ENCODE peak calls at places on chromosome 18, in eight cellular contexts. J, E, N, P, L, T, G and Q are unnamed samples.

GRCh38 chr18:46148810-46149209 is 44.6 kb downstream of the HAUS1 start:
- DNase-seq in J (no peak), E (no peak), N (peak), P (no peak), L (no peak), T (peak), G (peak), Q (peak)

GRCh38 chr18:6561029-6561861 is 146.5 kb upstream of the L3MBTL4 start:
- DNase-seq in J (peak), E (no peak), N (no peak), P (no peak), L (peak), T (no peak), G (no peak), Q (no peak)

GRCh38 chr18:10946058-10946457 is 203.3 kb downstream of the PIEZO2 start:
- DNase-seq in J (no peak), E (no peak), N (no peak), P (no peak), L (no peak), T (no peak), G (no peak), Q (no peak)

GRCh38 chr18:56789004-56789888 is 138.1 kb downstream of the WDR7 start:
- DNase-seq in J (no peak), E (no peak), N (peak), P (peak), L (peak), T (peak), G (no peak), Q (no peak)

GRCh38 chr18:13797157-13797611 is 26.8 kb upstream of the MC5R start:
- DNase-seq in J (no peak), E (no peak), N (no peak), P (peak), L (no peak), T (no peak), G (no peak), Q (no peak)

GRCh38 chr18:79509536-79509930 is 113.8 kb downstream of the NFATC1 start:
- DNase-seq in J (peak), E (no peak), N (no peak), P (no peak), L (no peak), T (no peak), G (no peak), Q (no peak)

GRCh38 chr18:13289501-13290205 is 71.1 kb downstream of the LDLRAD4 start:
- DNase-seq in J (no peak), E (no peak), N (no peak), P (no peak), L (peak), T (no peak), G (no peak), Q (no peak)

GRCh38 chr18:79531386-79531785 is 135.7 kb downstream of the NFATC1 start:
- DNase-seq in J (peak), E (no peak), N (no peak), P (no peak), L (no peak), T (no peak), G (no peak), Q (peak)

GRCh38 chr18:61470111-61470673 is 137.0 kb downstream of the CDH20 start:
- DNase-seq in J (no peak), E (no peak), N (no peak), P (no peak), L (no peak), T (no peak), G (no peak), Q (no peak)

GRCh38 chr18:74184875-74185274 is 36.6 kb downstream of the TIMM21 start:
- DNase-seq in J (no peak), E (no peak), N (no peak), P (no peak), L (no peak), T (no peak), G (no peak), Q (no peak)

GRCh38 chr18:63363951-63364350 is 3.1 kb downstream of the KDSR start:
- DNase-seq in J (no peak), E (no peak), N (no peak), P (no peak), L (no peak), T (no peak), G (no peak), Q (no peak)

GRCh38 chr18:59675346-59675745 is 21.9 kb downstream of the CCBE1 start:
- DNase-seq in J (no peak), E (no peak), N (no peak), P (no peak), L (no peak), T (no peak), G (no peak), Q (no peak)

GRCh38 chr18:77065221-77065981 is 67.2 kb downstream of the MBP start:
- DNase-seq in J (no peak), E (peak), N (peak), P (no peak), L (no peak), T (peak), G (no peak), Q (peak)

GRCh38 chr18:29147944-29148343 is 971.0 kb upstream of the CDH2 start:
- DNase-seq in J (no peak), E (no peak), N (no peak), P (no peak), L (no peak), T (peak), G (no peak), Q (no peak)

GRCh38 chr18:54148151-54148550 is 76.3 kb downstream of the MBD2 start:
- DNase-seq in J (no peak), E (no peak), N (no peak), P (no peak), L (no peak), T (no peak), G (no peak), Q (no peak)

GRCh38 chr18:77653792-77654191 is 404.1 kb downstream of the GALR1 start:
- DNase-seq in J (no peak), E (no peak), N (no peak), P (no peak), L (no peak), T (no peak), G (no peak), Q (no peak)

GRCh38 chr18:63344918-63345317 is 22.1 kb downstream of the KDSR start:
- DNase-seq in J (no peak), E (no peak), N (no peak), P (no peak), L (no peak), T (no peak), G (no peak), Q (no peak)

GRCh38 chr18:74083071-74083954 is 64.3 kb downstream of the FBXO15 start:
- DNase-seq in J (no peak), E (no peak), N (no peak), P (no peak), L (no peak), T (no peak), G (no peak), Q (no peak)

GRCh38 chr18:37524546-37525301 is 40.9 kb downstream of the CELF4 start:
- DNase-seq in J (no peak), E (no peak), N (no peak), P (no peak), L (no peak), T (no peak), G (no peak), Q (no peak)

GRCh38 chr18:7727381-7728076 is 160.4 kb downstream of the PTPRM start:
- DNase-seq in J (no peak), E (no peak), N (no peak), P (no peak), L (no peak), T (no peak), G (no peak), Q (no peak)

GRCh38 chr18:45690975-45691815 is 32.8 kb upstream of the SLC14A1 start:
- DNase-seq in J (peak), E (no peak), N (peak), P (peak), L (peak), T (peak), G (peak), Q (peak)

GRCh38 chr18:35153609-35154273 is 87.1 kb upstream of the ZNF397 start:
- DNase-seq in J (no peak), E (no peak), N (no peak), P (no peak), L (no peak), T (no peak), G (no peak), Q (no peak)

GRCh38 chr18:11700876-11701275 is 11.8 kb downstream of the GNAL start:
- DNase-seq in J (no peak), E (no peak), N (no peak), P (no peak), L (no peak), T (no peak), G (no peak), Q (no peak)

GRCh38 chr18:46385124-46385523 is 271.9 kb downstream of the LOXHD1 start:
- DNase-seq in J (no peak), E (no peak), N (no peak), P (no peak), L (no peak), T (no peak), G (no peak), Q (no peak)

GRCh38 chr18:32287249-32287648 is 97.4 kb downstream of the MEP1B start:
- DNase-seq in J (no peak), E (no peak), N (no peak), P (no peak), L (no peak), T (no peak), G (no peak), Q (no peak)

GRCh38 chr18:46416706-46417638 is 240.0 kb downstream of the LOXHD1 start:
- DNase-seq in J (no peak), E (no peak), N (peak), P (peak), L (no peak), T (peak), G (no peak), Q (no peak)

GRCh38 chr18:40485318-40485717 is 1469.7 kb upstream of the PIK3C3 start:
- DNase-seq in J (no peak), E (no peak), N (no peak), P (no peak), L (no peak), T (no peak), G (no peak), Q (no peak)

GRCh38 chr18:2909431-2910140 is 62.8 kb downstream of the EMILIN2 start:
- DNase-seq in J (no peak), E (no peak), N (no peak), P (no peak), L (peak), T (no peak), G (no peak), Q (no peak)

GRCh38 chr18:13180614-13181375 is 37.8 kb upstream of the LDLRAD4 start:
- DNase-seq in J (no peak), E (no peak), N (no peak), P (no peak), L (no peak), T (no peak), G (no peak), Q (no peak)

DNA sequence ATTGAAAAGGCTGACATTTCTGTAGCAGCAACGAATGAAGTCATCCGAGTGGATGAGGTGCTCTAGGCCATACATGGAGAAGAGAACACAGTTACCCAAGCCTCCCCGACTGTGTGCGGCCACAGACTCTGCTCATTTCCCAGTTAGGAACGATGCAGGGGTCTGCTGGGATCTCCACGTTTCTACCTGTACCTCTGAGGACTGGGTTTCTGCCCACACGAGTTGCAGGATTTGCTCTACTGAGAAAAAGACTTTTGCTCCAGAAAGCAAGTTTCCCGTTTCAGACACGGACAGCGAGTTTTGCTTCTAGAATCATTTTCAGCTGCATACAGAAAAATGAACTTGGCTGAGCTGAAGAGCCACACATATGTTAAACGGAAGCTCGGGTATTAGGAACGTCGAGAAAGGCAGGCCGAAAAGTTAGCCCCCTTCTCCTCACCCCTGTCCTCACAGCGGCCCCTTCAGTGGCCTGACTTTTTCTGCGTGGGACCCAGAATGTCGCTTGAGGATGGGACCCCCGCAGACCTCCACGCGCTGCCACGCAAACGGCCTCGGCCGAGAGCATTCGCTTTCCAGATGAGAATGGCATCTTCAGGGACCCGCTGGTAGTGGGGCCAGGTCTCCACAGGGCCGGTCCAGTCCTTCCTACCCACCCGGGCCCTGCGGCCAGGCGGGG is 582 bp upstream of the RAB31 start:
- DNase-seq in J (no peak), E (no peak), N (no peak), P (no peak), L (no peak), T (no peak), G (no peak), Q (peak)
- TF ChIP-seq POLR2A in J (no peak), E (no peak), N (no peak), P (no peak), L (no peak), T (no peak), G (no peak), Q (no peak)

DNA sequence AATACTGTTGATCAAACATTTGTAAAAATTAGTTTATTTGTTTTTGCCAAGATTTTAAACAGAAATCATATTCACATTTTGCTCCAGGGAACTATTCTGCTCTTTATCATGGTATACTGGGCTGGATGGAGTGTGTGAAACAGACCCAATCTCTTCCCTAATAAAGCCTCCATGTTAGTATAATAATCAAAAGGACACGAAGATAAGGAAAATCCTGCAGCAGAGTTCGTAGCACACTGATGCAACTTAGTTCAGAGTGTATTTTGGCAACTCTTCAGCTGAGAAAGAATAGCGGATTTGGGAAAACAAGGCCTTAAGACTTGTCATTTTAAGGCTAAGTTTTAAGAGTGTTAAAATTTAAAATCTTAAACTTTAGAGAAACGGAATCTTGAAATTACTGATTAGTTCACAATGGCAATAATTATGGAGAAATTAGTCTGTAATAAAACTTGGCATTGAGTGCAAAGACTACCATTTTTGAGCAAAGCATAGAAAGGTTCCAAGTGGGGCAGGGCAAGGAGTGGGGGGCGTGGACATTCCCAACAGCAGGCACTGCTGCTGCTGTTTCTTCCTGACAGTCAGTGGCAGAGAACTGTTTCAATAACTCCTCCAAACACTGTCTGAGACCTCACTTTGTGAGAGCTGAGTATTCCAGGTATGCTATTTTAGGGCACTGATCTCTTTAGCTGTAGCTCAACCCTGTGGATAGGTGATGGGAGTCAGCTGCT is 225.0 kb downstream of the HRH4 start:
- DNase-seq in J (no peak), E (no peak), N (no peak), P (no peak), L (no peak), T (no peak), G (no peak), Q (no peak)
- TF ChIP-seq POLR2A in J (no peak), E (no peak), N (no peak), P (no peak), L (no peak), T (no peak), G (no peak), Q (no peak)

GRCh38 chr18:50192903-50193795 is 1.8 kb downstream of the MYO5B start:
- DNase-seq in J (no peak), E (no peak), N (no peak), P (no peak), L (no peak), T (no peak), G (no peak), Q (no peak)

GRCh38 chr18:50195689-50196088 is 742 bp upstream of the MYO5B start:
- DNase-seq in J (no peak), E (no peak), N (no peak), P (no peak), L (no peak), T (no peak), G (no peak), Q (no peak)

GRCh38 chr18:50193796-50194622 is 938 bp downstream of the MYO5B start:
- DNase-seq in J (peak), E (no peak), N (no peak), P (no peak), L (no peak), T (no peak), G (no peak), Q (no peak)

GRCh38 chr18:50196261-50196660 is 1.3 kb upstream of the MYO5B start:
- DNase-seq in J (no peak), E (no peak), N (no peak), P (no peak), L (no peak), T (no peak), G (no peak), Q (no peak)

GRCh38 chr18:50194623-50195532 is at the start of gene MYO5B:
- DNase-seq in J (peak), E (no peak), N (peak), P (no peak), L (peak), T (peak), G (peak), Q (no peak)
- TF ChIP-seq POLR2A in J (no peak), E (no peak), N (no peak), P (no peak), L (no peak), T (no peak), G (no peak), Q (no peak)

GRCh38 chr18:28115149-28115550 is 61.8 kb downstream of the CDH2 start:
- DNase-seq in J (no peak), E (no peak), N (no peak), P (no peak), L (no peak), T (peak), G (no peak), Q (no peak)

GRCh38 chr18:28112056-28112470 is 64.9 kb downstream of the CDH2 start:
- DNase-seq in J (no peak), E (no peak), N (no peak), P (no peak), L (no peak), T (peak), G (no peak), Q (no peak)

GRCh38 chr18:28113271-28114023 is 63.5 kb downstream of the CDH2 start:
- DNase-seq in J (no peak), E (no peak), N (no peak), P (no peak), L (no peak), T (no peak), G (no peak), Q (no peak)

GRCh38 chr18:28116461-28116860 is 60.5 kb downstream of the CDH2 start:
- DNase-seq in J (no peak), E (no peak), N (no peak), P (no peak), L (no peak), T (no peak), G (no peak), Q (no peak)

GRCh38 chr18:28114472-28114871 is 62.5 kb downstream of the CDH2 start:
- DNase-seq in J (no peak), E (no peak), N (no peak), P (no peak), L (no peak), T (peak), G (no peak), Q (no peak)
- TF ChIP-seq POLR2A in J (no peak), E (no peak), N (no peak), P (no peak), L (no peak), T (no peak), G (no peak), Q (no peak)

DNA sequence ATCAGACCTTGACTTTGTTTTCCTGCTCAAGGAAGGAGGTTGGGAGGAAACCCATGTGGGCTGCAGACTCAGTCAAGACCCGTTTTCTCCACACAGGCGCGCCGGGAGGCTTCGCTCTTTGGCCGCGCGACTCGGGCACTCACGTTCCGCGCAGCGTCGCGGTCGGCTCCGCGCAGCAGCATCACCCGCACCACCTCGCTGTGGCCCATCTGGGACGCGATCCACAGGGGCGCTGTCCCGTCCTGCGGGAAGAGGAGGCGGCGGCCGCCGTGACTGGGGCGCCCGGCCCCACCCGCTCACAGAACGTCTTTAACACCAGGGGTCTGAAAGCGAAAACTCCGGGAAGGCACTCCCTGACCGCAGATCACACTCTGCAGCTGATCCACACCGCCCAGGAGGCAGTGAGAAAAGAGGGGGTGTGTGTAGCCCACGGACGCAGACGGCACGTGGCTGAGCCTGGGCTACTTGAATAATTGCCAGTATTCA is 33.1 kb upstream of the NPC1 start:
- DNase-seq in J (peak), E (no peak), N (no peak), P (peak), L (peak), T (no peak), G (peak), Q (no peak)
- TF ChIP-seq POLR2A in J (no peak), E (no peak), N (no peak), P (no peak), L (no peak), T (no peak), G (peak), Q (no peak)